ENCODE peak calls at places on chromosomes 6 and 20, in ten cellular contexts. W is activated CD8-positive, alpha-beta T cell treated with anti-CD3 and anti-CD28 coated beads for 36 hours; R is endothelial cell; J is astrocyte of the spinal cord; I is gastrocnemius medialis; H is cardiac fibroblast; M is tibial artery; N is brain microvascular endothelial cell; F is fibroblast of pulmonary artery; E is BJ. S is an unnamed sample.

GRCh38 chr6:21739838-21740237 is 146.3 kb downstream of the SOX4 start:
- DNase-seq in J (no peak), H (no peak), N (no peak), E (no peak), W (no peak), I (no peak), F (no peak), M (no peak), R (no peak), S (no peak)

GRCh38 chr6:16332175-16332542 is 93.8 kb downstream of the GMPR start:
- DNase-seq in H (peak), E (no peak), F (peak), I (peak), R (peak), W (peak), M (peak), J (peak), N (peak), S (peak)

GRCh38 chr6:142187209-142187608 is 40.1 kb downstream of the VTA1 start:
- DNase-seq in J (peak), N (peak), E (no peak), W (no peak), M (no peak), F (peak), H (peak), I (peak), R (no peak), S (no peak)

GRCh38 chr6:138582573-138582972 is 83.3 kb upstream of the NHSL1 start:
- DNase-seq in E (no peak), H (no peak), I (no peak), F (no peak), W (no peak), N (no peak), M (no peak), J (no peak), R (no peak), S (no peak)

GRCh38 chr20:1212607-1213396 is 9.5 kb downstream of the C20orf202 start:
- DNase-seq in E (no peak), H (peak), N (peak), I (peak), M (peak), W (peak), F (peak), J (peak), R (peak), S (peak)

GRCh38 chr6:37799263-37799644 is 20.3 kb upstream of the ZFAND3 start:
- DNase-seq in E (no peak), I (no peak), H (no peak), F (no peak), J (no peak), W (no peak), M (no peak), N (no peak), R (no peak), S (no peak)

GRCh38 chr20:63138855-63139341 is 77.0 kb downstream of the YTHDF1 start:
- DNase-seq in W (no peak), M (no peak), E (no peak), H (no peak), R (no peak), I (no peak), N (no peak), J (peak), F (no peak), S (no peak)

GRCh38 chr20:6866741-6867140 is 99.3 kb downstream of the BMP2 start:
- DNase-seq in W (no peak), J (peak), N (no peak), F (no peak), I (no peak), M (no peak), R (no peak), H (no peak), E (peak), S (no peak)

GRCh38 chr6:43308101-43308989 is at the start of gene CRIP3:
- DNase-seq in F (peak), I (no peak), N (peak), W (peak), R (no peak), J (no peak), E (no peak), H (peak), M (peak), S (peak)

GRCh38 chr6:45483021-45483420 is 105.3 kb upstream of the SUPT3H start:
- DNase-seq in H (peak), N (peak), M (peak), I (no peak), W (no peak), F (peak), E (peak), J (peak), R (no peak), S (no peak)

GRCh38 chr6:69796081-69796626 is 656 bp downstream of the LMBRD1 start:
- DNase-seq in H (peak), W (peak), J (peak), R (no peak), M (peak), I (peak), E (no peak), N (peak), F (peak), S (peak)

GRCh38 chr20:59004493-59004762 is 2.6 kb downstream of the CTSZ start:
- DNase-seq in N (no peak), W (peak), F (no peak), H (no peak), E (no peak), J (no peak), R (no peak), M (no peak), I (peak), S (no peak)

GRCh38 chr20:56750430-56750829 is 121.3 kb downstream of the TFAP2C start:
- DNase-seq in J (no peak), H (no peak), M (no peak), I (no peak), E (no peak), W (no peak), R (no peak), F (no peak), N (no peak), S (no peak)

GRCh38 chr6:56370127-56370540 is 122.8 kb upstream of the COL21A1 start:
- DNase-seq in R (peak), M (peak), H (peak), J (peak), F (peak), W (no peak), E (no peak), I (peak), N (peak), S (no peak)

GRCh38 chr6:160297310-160297709 is 38.7 kb upstream of the SLC22A2 start:
- DNase-seq in E (no peak), H (no peak), I (no peak), J (no peak), W (no peak), F (no peak), N (no peak), M (no peak), R (no peak), S (no peak)

GRCh38 chr6:157240059-157240959 is 83.0 kb downstream of the TMEM242 start:
- DNase-seq in H (peak), F (peak), E (no peak), W (no peak), N (no peak), R (no peak), I (peak), J (peak), M (peak), S (no peak)

GRCh38 chr6:16901777-16902176 is 140.5 kb upstream of the ATXN1 start:
- DNase-seq in W (no peak), N (peak), J (peak), R (no peak), F (peak), M (peak), I (peak), E (peak), H (peak), S (no peak)

GRCh38 chr20:29409833-29410804 is 1847.3 kb upstream of the DEFB115 start:
- DNase-seq in F (no peak), N (no peak), R (no peak), E (no peak), W (no peak), I (no peak), J (no peak), M (no peak), H (no peak), S (peak)

DNA sequence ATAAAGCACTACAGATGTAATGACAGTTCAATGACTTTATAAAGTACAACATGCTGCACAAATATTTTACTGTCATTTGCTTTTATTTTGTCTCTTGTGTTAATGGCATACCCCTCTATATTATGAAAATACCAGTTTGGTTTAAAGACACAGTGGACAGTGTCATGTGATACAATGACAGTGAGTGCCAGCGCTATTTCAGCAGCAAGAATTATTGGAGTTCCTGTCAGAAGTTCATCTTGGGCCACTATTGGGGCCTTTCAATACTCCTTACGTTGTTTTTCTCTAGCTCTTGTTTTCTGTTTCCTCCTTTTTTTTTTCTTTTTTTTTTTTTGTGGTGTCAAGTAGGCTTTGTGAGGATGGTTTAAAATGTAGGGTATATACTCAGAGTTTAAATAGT is 232.5 kb downstream of the FARS2 start:
- DNase-seq in J (no peak), R (no peak), N (no peak), W (no peak), I (no peak), M (no peak), H (no peak), E (no peak), F (no peak), S (no peak)
- TF ChIP-seq CTCF in J (no peak), R (no peak), N (no peak), W (no peak), I (no peak), M (no peak), H (no peak), E (no peak), F (no peak), S (no peak)

GRCh38 chr6:89888138-89888514 is 6.1 kb upstream of the GJA10 start:
- DNase-seq in H (no peak), R (no peak), M (no peak), N (no peak), F (no peak), E (no peak), I (no peak), J (no peak), W (no peak), S (no peak)

GRCh38 chr6:89888871-89889270 is 5.4 kb upstream of the GJA10 start:
- DNase-seq in N (no peak), E (no peak), F (no peak), R (no peak), I (no peak), H (no peak), W (no peak), M (no peak), J (no peak), S (no peak)

GRCh38 chr6:89886378-89887120 is 7.7 kb upstream of the GJA10 start:
- DNase-seq in H (no peak), R (no peak), F (no peak), W (no peak), J (no peak), M (no peak), E (no peak), I (no peak), N (no peak), S (no peak)

DNA sequence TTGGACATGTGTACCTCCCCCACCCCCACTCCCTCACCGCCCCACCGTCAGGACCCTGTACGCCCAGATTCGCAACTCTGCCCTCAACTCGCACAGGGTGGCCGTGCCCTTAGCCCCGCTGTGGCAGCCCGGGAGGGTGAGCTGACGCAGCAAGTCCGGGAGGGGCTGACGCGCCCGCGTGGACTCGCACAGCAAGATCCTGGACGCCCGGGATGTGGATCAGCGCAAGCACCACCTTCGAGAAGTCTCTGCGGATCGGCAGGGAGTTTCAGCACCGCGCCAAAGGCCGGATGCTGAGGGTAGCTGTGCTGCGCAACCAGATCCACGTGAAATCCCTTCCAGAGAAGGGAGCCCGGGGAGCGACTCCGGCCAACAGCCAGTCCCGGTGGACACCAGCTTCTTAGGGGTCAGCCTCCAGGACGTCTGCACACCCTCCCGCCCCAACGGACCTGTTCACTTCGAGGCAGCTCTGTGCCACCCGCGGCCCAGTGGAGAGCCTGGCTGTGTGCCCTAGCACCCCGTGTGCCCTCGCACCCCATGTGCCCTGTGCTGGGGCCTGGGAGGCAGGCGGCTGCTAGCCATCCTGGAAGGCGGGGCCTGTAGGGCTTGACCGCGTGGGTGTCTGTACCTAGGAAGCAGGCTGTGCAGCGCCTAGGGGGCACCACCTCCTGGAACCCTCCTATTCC is 6.7 kb upstream of the GJA10 start:
- DNase-seq in M (no peak), J (no peak), I (no peak), W (peak), F (peak), N (no peak), E (no peak), H (peak), R (no peak), S (no peak)
- TF ChIP-seq CTCF in M (no peak), J (no peak), I (no peak), W (no peak), F (no peak), N (no peak), E (no peak), H (no peak), R (no peak), S (no peak)

GRCh38 chr6:31585531-31585930 is 546 bp upstream of the LST1 start:
- DNase-seq in N (no peak), M (no peak), E (no peak), J (no peak), F (no peak), W (peak), H (no peak), R (no peak), I (no peak), S (peak)
- TF ChIP-seq CTCF in N (peak), M (no peak), E (peak), J (peak), F (peak), W (peak), H (peak), R (peak), I (no peak), S (peak)

GRCh38 chr20:35263609-35264223 is 14.2 kb downstream of the MMP24OS start:
- DNase-seq in J (no peak), W (no peak), I (no peak), R (no peak), M (no peak), F (no peak), H (no peak), N (no peak), E (no peak), S (no peak)

GRCh38 chr20:35267092-35267491 is 10.8 kb downstream of the MMP24OS start:
- DNase-seq in M (no peak), I (no peak), J (no peak), N (no peak), F (no peak), H (no peak), E (no peak), R (no peak), W (no peak), S (no peak)

GRCh38 chr20:35260426-35260825 is 17.5 kb downstream of the MMP24OS start:
- DNase-seq in H (no peak), F (no peak), N (no peak), W (no peak), M (no peak), I (no peak), J (no peak), R (no peak), E (no peak), S (no peak)

GRCh38 chr20:35269055-35269781 is 8.7 kb downstream of the MMP24OS start:
- DNase-seq in H (peak), I (no peak), J (peak), R (peak), W (peak), N (peak), M (peak), E (no peak), F (peak), S (peak)

GRCh38 chr20:35264755-35265154 is 13.2 kb downstream of the MMP24OS start:
- DNase-seq in E (no peak), I (no peak), W (no peak), M (no peak), J (no peak), F (peak), N (no peak), H (no peak), R (peak), S (no peak)
- TF ChIP-seq CTCF in E (peak), I (no peak), W (no peak), M (no peak), J (peak), F (peak), N (peak), H (peak), R (no peak), S (no peak)

GRCh38 chr6:140105857-140106256 is 731.4 kb upstream of the CITED2 start:
- DNase-seq in N (peak), M (no peak), W (no peak), I (peak), R (no peak), H (peak), E (no peak), F (peak), J (peak), S (no peak)
- TF ChIP-seq CTCF in N (peak), M (no peak), W (no peak), I (no peak), R (peak), H (peak), E (peak), F (peak), J (peak), S (no peak)

GRCh38 chr6:29620629-29621028 is 12.4 kb downstream of the GABBR1 start:
- DNase-seq in N (no peak), E (no peak), I (no peak), W (no peak), M (no peak), J (no peak), H (no peak), F (no peak), R (no peak), S (no peak)

GRCh38 chr6:29619578-29619977 is 13.4 kb downstream of the GABBR1 start:
- DNase-seq in R (no peak), W (no peak), J (no peak), F (no peak), E (no peak), I (no peak), N (no peak), M (no peak), H (no peak), S (no peak)

DNA sequence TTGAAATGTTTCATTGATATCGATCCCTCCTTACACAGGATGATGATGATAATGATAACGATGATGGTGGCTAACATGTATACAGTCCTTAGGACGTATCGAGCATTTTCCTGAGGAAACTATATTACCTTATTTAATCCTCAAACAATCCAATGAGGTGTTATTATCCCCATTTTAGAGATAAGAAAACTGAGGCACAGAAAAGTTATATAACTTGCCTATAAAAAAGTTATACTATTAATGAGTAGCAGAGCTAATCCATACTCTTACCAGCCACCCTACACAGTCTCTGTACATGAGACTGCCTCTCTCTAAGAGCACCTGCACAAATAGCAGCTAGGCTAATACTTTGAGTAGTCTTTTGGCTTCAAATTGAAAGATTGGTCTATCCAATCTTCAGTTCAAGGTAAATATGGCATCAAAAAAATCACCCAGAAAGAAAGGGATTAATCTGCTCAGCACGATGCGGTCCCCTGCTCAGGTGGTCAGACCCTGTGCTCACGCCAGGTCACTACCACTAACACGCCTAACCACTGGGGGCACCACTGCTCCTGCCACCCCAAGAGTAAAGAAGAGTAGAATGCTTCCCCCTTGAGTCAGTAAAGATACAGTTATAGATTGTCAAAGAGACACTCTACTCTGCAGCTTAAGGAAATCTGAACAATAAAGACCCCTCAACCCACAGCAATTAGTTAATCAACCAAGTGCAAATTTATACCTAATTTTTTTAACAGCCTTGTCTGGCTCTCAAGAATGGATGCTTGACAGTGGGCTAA is 15.0 kb downstream of the GABBR1 start:
- DNase-seq in H (no peak), J (no peak), R (peak), W (peak), E (no peak), I (no peak), N (no peak), F (no peak), M (no peak), S (no peak)
- TF ChIP-seq CTCF in H (peak), J (peak), R (peak), W (no peak), E (peak), I (no peak), N (peak), F (peak), M (no peak), S (peak)

DNA sequence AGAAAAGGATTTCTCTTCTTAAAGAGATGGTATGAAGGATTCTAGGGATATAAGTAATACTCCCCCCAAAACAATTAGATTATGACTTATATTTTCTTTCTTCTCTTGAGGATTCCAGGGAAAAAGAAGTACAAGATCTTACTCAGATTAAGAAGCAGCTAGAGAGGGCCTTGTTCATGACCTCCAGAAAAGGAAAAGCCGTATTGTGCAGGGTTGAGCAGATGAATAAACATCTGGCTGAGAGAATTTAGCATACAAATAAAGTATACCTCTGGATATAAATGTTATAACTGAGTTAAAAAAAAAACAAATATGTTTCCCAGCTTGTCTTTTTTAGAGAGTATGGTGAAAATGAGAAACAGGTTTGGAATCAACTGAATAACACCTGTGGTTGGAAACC is 11.3 kb downstream of the MYO6 start:
- DNase-seq in W (no peak), R (no peak), J (no peak), M (no peak), E (no peak), I (no peak), N (no peak), H (no peak), F (no peak), S (no peak)
- TF ChIP-seq CTCF in W (no peak), R (no peak), J (no peak), M (no peak), E (no peak), I (no peak), N (no peak), H (no peak), F (no peak), S (no peak)

DNA sequence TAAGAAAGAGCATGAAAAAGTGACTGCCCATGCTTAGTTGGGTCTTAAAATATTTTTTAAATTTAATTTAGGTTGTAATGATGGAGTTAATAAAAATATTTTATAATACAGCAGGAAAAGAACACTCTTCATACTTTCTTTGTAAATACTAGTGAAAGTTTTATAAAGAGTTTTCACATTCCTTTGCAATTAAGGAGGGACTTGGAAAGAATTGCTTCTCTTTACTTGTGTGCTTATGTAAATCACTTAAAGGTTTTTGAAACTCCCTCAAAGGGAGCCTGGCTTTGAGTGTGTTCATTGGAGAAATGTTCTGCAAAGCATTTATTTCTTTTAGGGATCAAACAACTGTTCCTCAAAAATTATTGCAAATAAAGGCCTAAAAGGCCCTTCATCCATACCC is 11.6 kb upstream of the TFAP2B start:
- DNase-seq in F (no peak), N (no peak), M (no peak), H (no peak), J (no peak), I (no peak), E (no peak), W (no peak), R (no peak), S (no peak)
- TF ChIP-seq CTCF in F (no peak), N (no peak), M (no peak), H (no peak), J (no peak), I (no peak), E (no peak), W (no peak), R (no peak), S (no peak)

S was measured in GM13977.